ENCODE peak calls at places on chromosomes 12 and 14, in six cellular contexts. A, M, N, B, H and E are unnamed samples. For H3K4me1, the result is how much of the 10 kb centered on the place peaks cover.

GRCh38 chr12:89544730-89545184 is 18.9 kb upstream of the POC1B start:
- DNase-seq in N (peak), A (no peak), M (no peak), B (no peak), H (peak), E (no peak)

GRCh38 chr12:14957769-14958168 is 3.6 kb downstream of the ARHGDIB start:
- DNase-seq in M (no peak), A (no peak), B (no peak), H (no peak), N (no peak), E (no peak)

GRCh38 chr14:36511981-36512584 is 7.9 kb downstream of the NKX2-1 start:
- DNase-seq in A (no peak), B (no peak), H (no peak), M (no peak), N (no peak), E (no peak)

GRCh38 chr14:72738181-72738611 is 155.7 kb downstream of the DPF3 start:
- DNase-seq in H (no peak), M (no peak), A (no peak), N (no peak), B (peak), E (peak)

GRCh38 chr12:19833775-19834501 is 394.6 kb downstream of the AEBP2 start:
- DNase-seq in N (no peak), M (no peak), B (no peak), H (peak), A (peak), E (no peak)

GRCh38 chr12:14396071-14396470 is 30.6 kb downstream of the ATF7IP start:
- DNase-seq in H (peak), M (no peak), B (no peak), A (peak), N (no peak), E (no peak)

GRCh38 chr14:37480446-37481290 is 114.4 kb downstream of the FOXA1 start:
- DNase-seq in H (no peak), A (no peak), M (no peak), B (no peak), N (no peak), E (no peak)

GRCh38 chr14:94313991-94314655 is 9.0 kb downstream of the SERPINA6 start:
- DNase-seq in H (no peak), N (no peak), M (no peak), B (no peak), A (peak), E (no peak)

GRCh38 chr12:132429932-132430643 is 59.9 kb upstream of the FBRSL1 start:
- DNase-seq in A (no peak), M (no peak), N (no peak), H (no peak), B (peak), E (peak)

GRCh38 chr12:76927170-76927784 is 48.5 kb upstream of the CSRP2 start:
- DNase-seq in A (peak), N (peak), H (peak), B (peak), M (peak), E (peak)

GRCh38 chr12:110079477-110080400 is 31.4 kb upstream of the C12orf76 start:
- DNase-seq in M (peak), N (no peak), B (no peak), A (peak), H (peak), E (no peak)

GRCh38 chr14:77024171-77024627 is 4.3 kb downstream of the IRF2BPL start:
- DNase-seq in H (peak), N (no peak), M (peak), A (peak), B (peak), E (peak)

GRCh38 chr12:75759842-75760260 is 248.4 kb upstream of the KRR1 start:
- DNase-seq in N (no peak), H (peak), A (peak), M (no peak), B (no peak), E (no peak)

GRCh38 chr14:102421366-102422057 is 58.8 kb downstream of the TECPR2 start:
- DNase-seq in A (no peak), H (no peak), N (no peak), B (no peak), M (no peak), E (peak)

GRCh38 chr12:55705802-55706402 is 1.8 kb downstream of the ITGA7 start:
- DNase-seq in A (no peak), N (no peak), H (no peak), B (peak), M (no peak), E (peak)

GRCh38 chr12:116121453-116121871 is 156.0 kb downstream of the MED13L start:
- DNase-seq in M (no peak), H (no peak), A (peak), B (no peak), N (no peak), E (no peak)

GRCh38 chr12:50402270-50403000 is 1.8 kb downstream of the LARP4 start:
- DNase-seq in A (no peak), M (no peak), H (peak), N (no peak), B (no peak), E (no peak)

GRCh38 chr14:90416649-90417237 is 19.9 kb downstream of the CALM1 start:
- DNase-seq in H (no peak), A (no peak), N (no peak), B (no peak), M (no peak), E (no peak)

GRCh38 chr12:41052441-41052840 is 135.7 kb upstream of the PDZRN4 start:
- DNase-seq in A (no peak), M (no peak), N (no peak), H (no peak), B (no peak), E (no peak)

GRCh38 chr12:123142948-123143752 is 7.7 kb downstream of the PITPNM2 start:
- DNase-seq in A (no peak), N (no peak), M (no peak), H (peak), B (no peak), E (peak)

GRCh38 chr14:68791078-68791983 is 1.5 kb downstream of the ZFP36L1 start:
- DNase-seq in A (no peak), B (peak), H (peak), N (no peak), M (no peak), E (no peak)

GRCh38 chr12:3615862-3616261 is 124.9 kb downstream of the PRMT8 start:
- DNase-seq in N (no peak), A (no peak), H (no peak), M (no peak), B (no peak), E (no peak)

GRCh38 chr12:107990325-107990724 is 138.8 kb upstream of the WSCD2 start:
- DNase-seq in N (peak), A (no peak), M (peak), H (no peak), B (peak), E (peak)

GRCh38 chr12:117658226-117658625 is 296.8 kb upstream of the NOS1 start:
- DNase-seq in A (no peak), B (no peak), M (no peak), N (no peak), H (no peak), E (no peak)

GRCh38 chr14:73759183-73759713 is 45.1 kb upstream of the PNMA1 start:
- DNase-seq in A (peak), M (peak), H (peak), N (no peak), B (no peak), E (no peak)

GRCh38 chr12:115223322-115223721 is 539.3 kb upstream of the TBX3 start:
- DNase-seq in A (peak), H (peak), B (no peak), N (no peak), M (no peak), E (no peak)

GRCh38 chr12:45732250-45732649 is 2.7 kb downstream of the ARID2 start:
- DNase-seq in N (no peak), B (no peak), H (no peak), A (peak), M (no peak), E (no peak)

GRCh38 chr12:22526836-22527235 is 17.5 kb downstream of the C2CD5 start:
- DNase-seq in N (no peak), H (no peak), M (peak), B (no peak), A (no peak), E (no peak)

GRCh38 chr14:24880689-24881088 is 169.3 kb downstream of the STXBP6 start:
- DNase-seq in B (no peak), N (no peak), M (no peak), A (peak), H (peak), E (no peak)

GRCh38 chr12:90020436-90020835 is 311.8 kb upstream of the ATP2B1 start:
- DNase-seq in A (no peak), M (no peak), N (no peak), H (no peak), B (no peak), E (no peak)

GRCh38 chr14:61489932-61490331 is 168.6 kb downstream of the PRKCH start:
- DNase-seq in N (no peak), M (peak), B (no peak), A (no peak), H (no peak), E (no peak)

GRCh38 chr12:122123051-122123760 is 44.6 kb downstream of the MLXIP start:
- DNase-seq in A (peak), H (peak), B (peak), M (peak), N (peak), E (peak)

GRCh38 chr12:83767723-83768122 is 1081.0 kb downstream of the TMTC2 start:
- DNase-seq in B (no peak), M (no peak), H (no peak), N (no peak), A (no peak), E (no peak)

GRCh38 chr14:52840916-52841315 is 49.5 kb upstream of the GNPNAT1 start:
- DNase-seq in A (peak), B (no peak), H (peak), N (no peak), M (no peak), E (no peak)

GRCh38 chr12:11891350-11892064 is 179.2 kb upstream of the BCL2L14 start:
- DNase-seq in H (no peak), M (no peak), N (no peak), A (no peak), B (no peak), E (no peak)

GRCh38 chr14:103576371-103577024 is 13.7 kb downstream of the COA8 start:
- DNase-seq in N (peak), B (no peak), A (peak), M (peak), H (peak), E (peak)

GRCh38 chr12:30002677-30003076 is 218.9 kb upstream of the TMTC1 start:
- DNase-seq in A (no peak), M (no peak), H (no peak), B (no peak), N (no peak), E (no peak)

GRCh38 chr12:26029741-26030033 is 71.2 kb downstream of the RASSF8 start:
- DNase-seq in H (no peak), M (no peak), N (no peak), A (peak), B (no peak), E (no peak)
- H3K4me1 ChIP-seq in H (under half), M (under half), N (under half), A (under half), B (under half), E (under half)

GRCh38 chr14:99143126-99143525 is 128.9 kb downstream of the BCL11B start:
- DNase-seq in H (no peak), M (no peak), A (no peak), N (no peak), B (no peak), E (no peak)

GRCh38 chr14:99146991-99147740 is 124.8 kb downstream of the BCL11B start:
- DNase-seq in M (no peak), N (no peak), A (no peak), H (no peak), B (no peak), E (no peak)

GRCh38 chr14:99148131-99148530 is 123.9 kb downstream of the BCL11B start:
- DNase-seq in M (no peak), H (no peak), A (no peak), B (no peak), N (no peak), E (no peak)

GRCh38 chr14:99143793-99144192 is 128.2 kb downstream of the BCL11B start:
- DNase-seq in H (no peak), N (no peak), A (no peak), B (no peak), M (no peak), E (peak)

DNA sequence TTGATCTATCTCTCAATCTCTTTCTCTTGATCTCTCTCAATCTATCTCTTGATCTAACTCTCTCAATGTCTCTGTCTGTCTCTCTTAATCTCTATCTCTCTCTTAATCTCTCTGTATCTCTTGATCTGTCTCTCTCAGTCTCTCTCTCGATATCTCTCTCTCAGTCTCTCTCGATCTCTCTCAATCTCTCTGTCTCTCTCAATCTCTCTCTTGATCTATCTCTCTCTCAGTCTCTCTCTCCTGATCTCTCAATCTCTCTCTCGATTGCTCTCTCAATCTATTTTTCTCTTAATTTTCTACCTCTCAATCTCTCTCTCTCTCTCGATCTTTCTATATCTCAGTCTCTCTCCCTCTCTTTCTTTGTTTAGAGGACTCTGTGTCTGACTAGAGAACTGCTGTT is 126.7 kb downstream of the BCL11B start:
- DNase-seq in N (no peak), A (no peak), H (no peak), M (no peak), B (no peak), E (no peak)
- H4K91ac ChIP-seq in N (no peak), A (no peak), H (no peak), M (no peak), B (no peak), E (no peak)

DNA sequence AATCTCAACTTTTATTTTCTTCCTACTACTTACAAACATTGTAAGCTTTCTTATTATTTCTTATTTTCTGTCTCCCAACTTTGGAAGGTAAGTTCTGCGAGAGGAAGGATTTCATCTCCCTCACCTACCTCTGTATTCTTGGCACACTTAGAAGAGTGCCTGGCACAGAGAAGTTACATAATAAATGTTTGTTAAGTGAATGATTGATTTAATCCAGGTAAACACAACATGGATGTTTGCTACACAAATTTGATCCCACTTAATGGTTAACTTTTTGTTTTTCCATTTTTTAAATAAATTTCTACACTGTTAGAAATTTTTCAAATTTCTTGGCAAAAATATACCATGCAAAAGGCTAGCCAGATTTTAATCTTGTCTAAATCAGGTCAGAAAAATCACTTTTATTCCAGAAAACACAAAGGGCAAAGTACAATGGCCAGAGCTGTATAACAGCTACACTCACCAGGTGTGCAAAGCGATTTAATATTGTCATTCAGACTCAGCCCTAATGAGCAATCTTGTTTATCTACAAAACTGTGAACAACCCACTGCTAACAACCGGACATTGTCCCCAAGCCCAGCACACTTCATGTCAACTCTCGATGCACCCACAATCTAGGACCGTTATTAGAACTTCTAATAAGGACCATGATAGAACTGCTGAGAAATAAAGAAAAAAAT is 222.1 kb upstream of the EEA1 start:
- DNase-seq in A (no peak), H (no peak), N (no peak), M (no peak), B (no peak), E (no peak)
- H3K4me2 ChIP-seq in A (no peak), H (no peak), N (no peak), M (no peak), B (no peak), E (no peak)

DNA sequence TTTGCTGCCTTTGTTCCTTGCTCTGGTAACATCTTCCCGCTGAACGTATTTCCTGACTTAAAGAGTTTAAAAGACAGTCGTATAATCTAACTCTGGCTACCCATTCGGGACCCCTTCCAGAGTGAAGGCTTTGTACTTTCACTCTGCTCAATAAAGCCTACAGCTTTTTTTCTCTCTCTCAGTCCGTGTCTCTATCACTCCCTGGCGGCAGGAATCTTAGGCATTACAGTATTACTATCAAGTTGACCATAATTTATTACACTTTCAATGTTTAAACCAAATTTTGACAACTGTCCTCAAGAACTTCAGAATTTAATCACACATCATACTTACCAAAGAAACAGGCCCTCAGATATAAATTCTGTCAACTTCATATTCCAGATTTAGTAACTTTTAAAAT is 967.9 kb downstream of the FSCB start:
- DNase-seq in M (no peak), B (no peak), H (peak), N (peak), A (peak), E (peak)
- H3K4me1 ChIP-seq in M (under half), B (under half), H (under half), N (under half), A (under half), E (under half)

GRCh38 chr12:82647853-82648252 is 38.9 kb upstream of the TMTC2 start:
- DNase-seq in A (no peak), H (no peak), N (no peak), B (no peak), M (no peak), E (no peak)
- H4K91ac ChIP-seq in A (no peak), H (no peak), N (no peak), B (no peak), M (no peak), E (no peak)